ENCODE peak calls at places on chromosomes 1 and 21, in four cellular contexts. Z, P, W and G are unnamed samples. For H3K9me3 and H3K27me3, the result is how much of the 10 kb centered on the place peaks cover.

GRCh38 chr1:213041443-213041842 is 9.6 kb upstream of the RPS6KC1 start:
- DNase-seq in P (no peak), Z (no peak), W (no peak), G (no peak)

GRCh38 chr1:216462061-216462775 is 39.0 kb upstream of the USH2A start:
- DNase-seq in W (no peak), Z (no peak), P (no peak), G (no peak)

GRCh38 chr21:34336756-34337391 is 26.9 kb upstream of the KCNE2 start:
- DNase-seq in W (no peak), Z (no peak), P (no peak), G (no peak)

GRCh38 chr1:54409156-54410142 is 3.3 kb upstream of the SSBP3 start:
- DNase-seq in Z (no peak), W (no peak), P (no peak), G (no peak)

GRCh38 chr1:63679076-63679475 is 85.9 kb downstream of the PGM1 start:
- DNase-seq in P (no peak), Z (no peak), W (no peak), G (no peak)

GRCh38 chr1:94753171-94753972 is 66.8 kb upstream of the SLC44A3 start:
- DNase-seq in Z (no peak), P (no peak), W (no peak), G (no peak)

GRCh38 chr1:59690531-59690930 is 124.2 kb upstream of the HOOK1 start:
- DNase-seq in Z (no peak), P (no peak), W (no peak), G (no peak)

GRCh38 chr1:156860639-156861423 is at the start of gene NTRK1:
- DNase-seq in W (no peak), P (no peak), Z (no peak), G (no peak)

GRCh38 chr1:234315091-234315541 is 58.1 kb upstream of the COA6 start:
- DNase-seq in P (no peak), Z (peak), W (no peak), G (no peak)

GRCh38 chr1:50980505-50980904 is 10.5 kb downstream of the CDKN2C start:
- DNase-seq in P (no peak), Z (no peak), W (no peak), G (no peak)

GRCh38 chr1:55958498-55958897 is 620.9 kb downstream of the PLPP3 start:
- DNase-seq in Z (no peak), W (no peak), P (no peak), G (no peak)

GRCh38 chr1:113340038-113340437 is 50.3 kb upstream of the MAGI3 start:
- DNase-seq in P (no peak), Z (no peak), W (no peak), G (no peak)

GRCh38 chr1:17416389-17416788 is 23.1 kb downstream of the RCC2 start:
- DNase-seq in Z (no peak), W (no peak), P (no peak), G (no peak)

GRCh38 chr1:159088050-159088449 is 11.5 kb upstream of the AIM2 start:
- DNase-seq in Z (peak), P (no peak), W (no peak), G (no peak)

GRCh38 chr1:225596736-225597135 is 56.2 kb downstream of the ENAH start:
- DNase-seq in Z (no peak), P (no peak), W (no peak), G (no peak)

GRCh38 chr1:54792686-54793282 is 8.3 kb downstream of the TTC22 start:
- DNase-seq in W (no peak), Z (no peak), P (no peak), G (no peak)

GRCh38 chr1:33161061-33161681 is 20.7 kb downstream of the TRIM62 start:
- DNase-seq in P (no peak), W (no peak), Z (no peak), G (no peak)

GRCh38 chr1:223089250-223089649 is 53.8 kb downstream of the TLR5 start:
- DNase-seq in W (no peak), Z (no peak), P (no peak), G (no peak)

GRCh38 chr1:84750110-84750509 is 59.8 kb upstream of the SSX2IP start:
- DNase-seq in W (no peak), Z (peak), P (no peak), G (no peak)

GRCh38 chr1:73782901-73783300 is 415.1 kb downstream of the LRRIQ3 start:
- DNase-seq in W (no peak), Z (no peak), P (no peak), G (no peak)

GRCh38 chr1:166971252-166971651 is 4.1 kb downstream of the ILDR2 start:
- DNase-seq in Z (no peak), P (no peak), W (no peak), G (no peak)

GRCh38 chr1:53592521-53592982 is 133.4 kb downstream of the DMRTB1 start:
- DNase-seq in Z (no peak), P (peak), W (no peak), G (peak)

GRCh38 chr1:8863712-8864324 is 14.7 kb downstream of the ENO1 start:
- DNase-seq in W (no peak), Z (no peak), P (no peak), G (no peak)

GRCh38 chr1:8860738-8861516 is 17.6 kb downstream of the ENO1 start:
- DNase-seq in W (no peak), P (no peak), Z (no peak), G (no peak)

GRCh38 chr1:8864713-8865397 is 13.6 kb downstream of the ENO1 start:
- DNase-seq in W (no peak), Z (no peak), P (no peak), G (no peak)

GRCh38 chr1:8863138-8863537 is 15.3 kb downstream of the ENO1 start:
- DNase-seq in P (no peak), W (no peak), Z (no peak), G (no peak)

DNA sequence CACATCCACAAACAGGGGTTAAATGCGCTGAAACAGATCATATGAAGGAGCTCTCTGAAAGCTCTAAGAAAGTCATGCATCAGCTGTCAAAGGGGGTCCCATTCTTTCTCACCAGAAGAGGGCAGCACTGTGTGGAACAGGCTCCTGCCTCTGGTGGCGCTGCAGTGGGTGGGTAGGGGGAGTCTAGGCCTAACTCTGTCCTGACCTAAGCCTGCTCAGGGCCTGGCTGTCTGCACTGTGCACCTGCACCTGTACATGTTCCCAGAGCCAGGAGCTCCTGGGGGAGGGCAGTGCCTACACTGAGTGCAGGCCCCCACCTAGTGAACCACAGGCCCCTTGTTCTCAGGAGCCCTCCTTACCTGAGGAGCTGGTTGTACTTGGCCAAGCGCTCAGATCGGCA is 16.0 kb downstream of the ENO1 start:
- DNase-seq in P (no peak), Z (no peak), W (no peak), G (no peak)
- H3K27ac ChIP-seq in P (no peak), Z (no peak), W (no peak), G (no peak)

DNA sequence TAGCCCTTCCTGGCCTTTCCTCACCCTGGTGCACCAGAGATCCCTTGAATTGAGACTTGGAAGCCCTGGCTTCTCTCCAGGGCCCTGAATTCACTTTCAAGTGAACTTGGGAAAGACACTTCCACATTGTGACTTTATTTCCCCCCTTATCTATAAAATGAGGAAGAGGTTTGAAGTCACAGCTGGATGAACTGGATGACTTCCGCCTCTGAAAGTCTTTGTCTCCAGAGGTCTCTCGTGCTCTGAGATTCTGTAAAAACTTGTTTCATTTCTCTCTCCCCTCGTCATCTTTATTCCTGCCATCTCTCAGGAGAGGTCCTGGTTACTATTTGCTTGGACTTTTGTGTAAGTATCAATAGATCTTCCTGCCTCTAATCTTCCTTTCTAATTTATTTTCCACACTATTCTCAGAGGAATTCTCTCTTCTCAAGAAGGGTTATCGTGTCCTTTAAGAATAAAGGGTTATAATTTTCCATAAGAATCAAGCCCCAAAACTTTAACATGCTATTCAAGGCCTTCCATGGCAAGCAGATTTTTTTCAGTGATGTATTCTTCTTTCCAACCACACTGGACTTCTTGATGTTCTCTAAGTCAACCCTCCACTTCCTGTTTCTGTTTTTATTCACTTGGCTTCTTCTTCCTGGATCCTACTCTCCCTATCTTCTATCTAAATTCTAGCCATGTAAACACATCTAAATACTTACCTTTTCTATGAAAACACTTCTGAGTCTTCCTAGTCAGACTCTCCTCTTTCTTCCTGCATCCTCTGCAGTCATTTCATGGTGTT is 6.5 kb upstream of the RPTN start:
- DNase-seq in P (no peak), W (no peak), Z (no peak), G (no peak)
- H3K9me3 ChIP-seq in P (under half), W (under half), Z (under half), G (under half)

GRCh38 chr1:2630498-2631135 is 2.2 kb downstream of the MMEL1 start:
- DNase-seq in P (no peak), Z (no peak), W (no peak), G (peak)

GRCh38 chr1:2627746-2628145 is 5.1 kb downstream of the MMEL1 start:
- DNase-seq in W (peak), P (no peak), Z (no peak), G (peak)

GRCh38 chr1:2629627-2630497 is 3.0 kb downstream of the MMEL1 start:
- DNase-seq in Z (no peak), P (no peak), W (peak), G (peak)

GRCh38 chr1:2628191-2628932 is 4.5 kb downstream of the MMEL1 start:
- DNase-seq in Z (no peak), P (no peak), W (peak), G (peak)

DNA sequence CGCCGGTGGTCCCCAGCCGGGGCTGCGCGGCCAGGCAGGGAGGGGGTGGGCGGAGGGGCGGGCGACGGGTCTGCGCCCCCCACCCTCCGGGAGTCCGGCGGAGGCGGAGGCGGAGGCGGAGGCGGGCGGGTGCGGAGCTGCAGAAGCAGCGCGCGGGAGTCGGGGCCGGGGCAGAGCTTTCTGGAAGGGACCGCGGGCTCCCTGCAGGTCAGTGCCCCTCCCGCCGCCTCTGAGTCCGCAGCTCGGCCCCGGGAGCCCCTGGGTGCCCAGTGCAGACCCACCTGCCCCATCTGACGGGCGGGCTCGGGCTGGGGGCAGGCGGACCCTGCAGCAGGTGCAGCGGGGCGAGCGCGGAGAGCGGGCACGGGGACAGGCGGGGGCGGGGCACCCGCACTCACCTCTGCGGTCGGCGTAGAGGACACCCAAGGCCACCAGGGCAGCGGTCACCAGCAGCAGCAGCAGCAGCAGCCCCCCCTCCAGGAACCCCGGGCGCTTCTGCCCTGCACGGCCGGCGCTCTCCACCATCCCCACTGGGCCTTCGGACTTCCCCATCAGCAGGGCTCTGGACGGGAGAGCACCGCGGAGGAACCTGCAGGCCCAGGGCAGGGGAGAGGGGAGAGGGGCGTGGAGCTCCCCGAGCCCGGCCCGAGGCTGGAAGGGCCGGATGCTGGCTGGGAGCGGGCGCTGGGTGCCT is 3.7 kb downstream of the MMEL1 start:
- DNase-seq in P (no peak), W (peak), Z (no peak), G (peak)
- H3K27me3 ChIP-seq in P (under half), W (under half), Z (under half), G (half or more)

DNA sequence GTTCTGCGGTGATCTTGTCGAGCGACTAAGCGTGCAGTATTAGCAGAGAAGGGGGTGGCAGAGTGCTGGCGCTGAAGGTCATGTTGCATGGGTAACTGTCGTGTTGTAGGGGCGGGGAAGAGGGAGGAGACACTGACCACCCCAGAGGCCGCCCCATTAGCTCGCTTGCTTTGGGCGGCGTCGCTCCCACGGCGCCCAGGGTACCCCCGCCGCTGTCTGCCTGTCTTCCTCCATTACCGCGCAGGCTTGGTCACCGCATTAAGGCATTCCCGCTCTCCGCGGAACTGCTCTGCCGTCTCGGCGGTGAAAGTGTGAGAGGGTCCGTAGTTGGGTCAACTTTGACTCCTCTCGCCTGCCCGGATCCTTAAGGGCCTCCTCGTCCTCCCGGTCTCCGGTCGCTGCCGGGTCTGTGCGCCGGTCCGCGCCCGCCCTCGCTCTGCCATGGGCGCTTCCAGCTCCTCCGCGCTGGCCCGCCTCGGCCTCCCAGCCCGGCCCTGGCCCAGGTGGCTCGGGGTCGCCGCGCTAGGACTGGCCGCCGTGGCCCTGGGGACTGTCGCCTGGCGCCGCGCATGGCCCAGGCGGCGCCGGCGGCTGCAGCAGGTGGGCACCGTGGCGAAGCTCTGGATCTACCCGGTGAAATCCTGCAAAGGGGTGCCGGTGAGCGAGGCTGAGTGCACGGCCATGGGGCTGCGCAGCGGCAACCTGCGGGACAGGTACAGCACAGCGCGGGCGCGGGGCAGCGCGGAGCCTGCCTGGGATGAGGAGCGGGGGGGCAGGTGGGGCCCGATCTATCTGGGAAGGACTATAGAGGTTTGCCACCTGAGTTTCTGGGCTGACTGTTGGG is at the start of gene MTARC2:
- DNase-seq in Z (no peak), W (peak), P (peak), G (peak)
- H3K27ac ChIP-seq in Z (no peak), W (peak), P (peak), G (peak)

DNA sequence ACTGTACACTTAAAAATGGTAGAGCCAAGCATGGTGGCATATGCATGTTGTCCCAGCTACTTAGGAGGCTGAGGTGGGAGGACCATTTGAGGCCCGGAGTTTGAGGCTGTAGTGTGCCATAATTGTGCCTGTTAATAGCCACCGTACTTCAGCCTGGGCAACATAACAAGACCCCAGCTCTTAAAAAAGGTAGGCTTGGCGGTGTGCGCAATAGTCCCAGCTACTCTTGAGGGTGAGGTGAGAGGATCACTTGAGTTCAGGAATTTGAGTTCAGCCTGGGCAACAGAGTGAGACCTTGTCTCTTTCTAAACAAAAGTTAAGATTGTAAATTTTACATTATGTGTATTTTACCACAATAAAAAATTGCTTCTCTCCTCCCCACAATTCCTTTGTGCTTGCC is 19.7 kb downstream of the FNBP1L start:
- DNase-seq in W (no peak), P (no peak), Z (no peak), G (no peak)
- H3K9me3 ChIP-seq in W (under half), P (under half), Z (under half), G (under half)

GRCh38 chr21:42398414-42399030 is 2.7 kb upstream of the TMPRSS3 start:
- DNase-seq in P (no peak), Z (no peak), W (peak), G (peak)
- H3K27me3 ChIP-seq in P (under half), Z (under half), W (under half), G (under half)

GRCh38 chr1:12604986-12605385 is 13.0 kb downstream of the DHRS3 start:
- DNase-seq in P (no peak), W (no peak), Z (no peak), G (no peak)
- H3K27ac ChIP-seq in P (peak), W (no peak), Z (no peak), G (no peak)

GRCh38 chr1:173241528-173242347 is 34.6 kb upstream of the TNFSF4 start:
- DNase-seq in W (no peak), Z (no peak), P (no peak), G (no peak)

GRCh38 chr1:173243300-173243699 is 36.2 kb upstream of the TNFSF4 start:
- DNase-seq in W (no peak), P (no peak), Z (no peak), G (no peak)

GRCh38 chr1:173234899-173235298 is 27.8 kb upstream of the TNFSF4 start:
- DNase-seq in Z (no peak), P (no peak), W (no peak), G (no peak)

GRCh38 chr1:173240609-173241008 is 33.5 kb upstream of the TNFSF4 start:
- DNase-seq in Z (no peak), W (no peak), P (no peak), G (no peak)

DNA sequence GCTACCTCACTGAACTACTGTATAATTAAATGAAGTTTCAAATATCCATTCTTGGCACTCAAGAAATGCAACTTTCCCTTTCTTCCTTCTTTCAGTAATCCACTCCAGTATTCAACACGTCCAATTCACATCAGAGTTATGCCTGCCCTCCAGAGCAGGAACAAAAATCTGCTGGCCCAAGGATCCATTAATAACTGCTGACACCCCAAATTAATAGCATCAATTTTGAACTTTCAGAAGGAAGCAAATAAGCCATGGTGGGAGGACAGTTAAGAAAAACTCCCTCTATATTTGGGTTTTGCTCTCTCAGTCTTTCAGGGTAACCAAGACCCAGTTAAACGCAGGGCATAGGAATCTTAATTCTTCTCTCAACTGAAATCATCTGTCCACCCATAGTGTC is 31.9 kb upstream of the TNFSF4 start:
- DNase-seq in Z (no peak), W (no peak), P (no peak), G (no peak)
- H3K9me3 ChIP-seq in Z (under half), W (under half), P (under half), G (under half)